ENCODE peak calls at places on chromosome 12, in eight cellular contexts. U is PC-9, F is hepatocyte, C is PC-3, Q is IMR-90, A is mammary epithelial cell, E is keratinocyte, J is H9. M is an unnamed sample. For H4K20me1, the result is how much of the 10 kb centered on the place peaks cover.

GRCh38 chr12:49041881-49042484 is 18.6 kb downstream of the KMT2D start:
- DNase-seq in Q (no peak), J (no peak), U (no peak), A (peak), E (no peak), C (peak), F (no peak), M (no peak)

GRCh38 chr12:128971802-128972201 is 118.5 kb downstream of the GLT1D1 start:
- DNase-seq in Q (no peak), E (no peak), U (no peak), J (no peak), F (no peak), C (no peak), A (no peak), M (peak)

GRCh38 chr12:27534765-27535161 is 10.8 kb downstream of the PPFIBP1 start:
- DNase-seq in E (no peak), Q (no peak), U (no peak), J (no peak), A (no peak), F (no peak), C (no peak), M (no peak)

GRCh38 chr12:116142936-116143882 is 134.3 kb downstream of the MED13L start:
- DNase-seq in Q (peak), U (no peak), A (peak), C (peak), F (no peak), E (no peak), J (no peak), M (no peak)

GRCh38 chr12:15446798-15447197 is 124.5 kb downstream of the PTPRO start:
- DNase-seq in C (peak), A (peak), J (no peak), U (no peak), Q (no peak), E (peak), F (no peak), M (no peak)

GRCh38 chr12:53561590-53561953 is 54.3 kb upstream of the NPFF start:
- DNase-seq in J (no peak), A (peak), Q (peak), F (peak), C (peak), U (peak), E (no peak), M (no peak)

GRCh38 chr12:67137256-67137655 is 131.9 kb upstream of the CAND1 start:
- DNase-seq in J (no peak), Q (no peak), A (peak), C (peak), F (no peak), U (no peak), E (no peak), M (no peak)

GRCh38 chr12:55927588-55928502 is at the start of gene PYM1:
- DNase-seq in F (peak), J (peak), C (peak), A (peak), Q (peak), E (peak), U (peak), M (peak)

GRCh38 chr12:47755655-47756562 is 2.8 kb downstream of the RAPGEF3 start:
- DNase-seq in J (no peak), A (no peak), U (no peak), E (no peak), C (no peak), F (no peak), Q (no peak), M (no peak)

GRCh38 chr12:115337693-115338543 is 653.9 kb upstream of the TBX3 start:
- DNase-seq in E (no peak), J (peak), A (peak), Q (peak), F (peak), C (peak), U (no peak), M (no peak)

GRCh38 chr12:94745562-94745961 is 95.2 kb upstream of the TMCC3 start:
- DNase-seq in J (no peak), U (no peak), A (no peak), E (no peak), C (no peak), Q (no peak), F (no peak), M (no peak)

GRCh38 chr12:51075390-51075789 is 8.0 kb downstream of the CSRNP2 start:
- DNase-seq in E (no peak), A (no peak), C (no peak), Q (no peak), J (no peak), F (no peak), U (no peak), M (no peak)

GRCh38 chr12:10381912-10382628 is 7.8 kb downstream of the KLRK1 start:
- DNase-seq in A (no peak), C (no peak), U (no peak), F (no peak), Q (no peak), J (no peak), E (no peak), M (no peak)

GRCh38 chr12:30988887-30989286 is 62.3 kb downstream of the TSPAN11 start:
- DNase-seq in Q (no peak), F (no peak), C (peak), E (no peak), J (no peak), A (no peak), U (no peak), M (no peak)

GRCh38 chr12:86312258-86312657 is 56.1 kb upstream of the MGAT4C start:
- DNase-seq in U (no peak), A (no peak), F (no peak), C (no peak), E (no peak), Q (no peak), J (no peak), M (no peak)

GRCh38 chr12:55820679-55821078 is 2.8 kb downstream of the ORMDL2 start:
- DNase-seq in J (no peak), C (peak), E (no peak), F (no peak), Q (no peak), U (no peak), A (no peak), M (peak)

GRCh38 chr12:88052686-88053085 is 23.5 kb upstream of the C12orf50 start:
- DNase-seq in Q (peak), J (peak), E (no peak), A (peak), U (peak), F (peak), C (peak), M (peak)

GRCh38 chr12:459050-459429 is 699 bp upstream of the B4GALNT3 start:
- DNase-seq in A (no peak), U (no peak), J (no peak), Q (no peak), F (no peak), C (no peak), E (no peak), M (no peak)

GRCh38 chr12:70994217-70994788 is 73.8 kb upstream of the PTPRR start:
- DNase-seq in F (no peak), E (no peak), C (peak), A (peak), U (no peak), J (no peak), Q (peak), M (no peak)

GRCh38 chr12:87975879-87976278 is 53.3 kb downstream of the C12orf50 start:
- DNase-seq in E (no peak), Q (no peak), U (no peak), J (no peak), C (no peak), A (no peak), F (no peak), M (no peak)

GRCh38 chr12:64634508-64635092 is 24.3 kb downstream of the RASSF3 start:
- DNase-seq in E (no peak), A (peak), Q (no peak), U (no peak), J (no peak), F (no peak), C (no peak), M (no peak)
- H4K20me1 ChIP-seq in E (under half), A (under half), Q (under half), U (under half), J (under half), F (under half), C (under half), M (under half)

GRCh38 chr12:120855823-120856589 is 48.2 kb downstream of the SPPL3 start:
- DNase-seq in C (no peak), F (no peak), E (no peak), U (no peak), Q (no peak), J (no peak), A (no peak), M (no peak)
- H4K20me1 ChIP-seq in C (under half), F (under half), E (under half), U (under half), Q (under half), J (under half), A (under half), M (under half)

GRCh38 chr12:113242018-113242418 is 20.8 kb downstream of the TPCN1 start:
- DNase-seq in E (no peak), C (peak), A (peak), J (no peak), Q (no peak), U (peak), F (no peak), M (no peak)

GRCh38 chr12:113239811-113240331 is 18.6 kb downstream of the TPCN1 start:
- DNase-seq in Q (no peak), A (no peak), U (no peak), E (no peak), C (no peak), J (no peak), F (peak), M (no peak)

GRCh38 chr12:113239288-113239771 is 18.1 kb downstream of the TPCN1 start:
- DNase-seq in A (peak), C (peak), F (no peak), Q (no peak), J (no peak), U (no peak), E (no peak), M (no peak)

GRCh38 chr12:113241191-113242017 is 20.1 kb downstream of the TPCN1 start:
- DNase-seq in F (peak), C (peak), E (peak), Q (peak), U (peak), J (peak), A (peak), M (no peak)

DNA sequence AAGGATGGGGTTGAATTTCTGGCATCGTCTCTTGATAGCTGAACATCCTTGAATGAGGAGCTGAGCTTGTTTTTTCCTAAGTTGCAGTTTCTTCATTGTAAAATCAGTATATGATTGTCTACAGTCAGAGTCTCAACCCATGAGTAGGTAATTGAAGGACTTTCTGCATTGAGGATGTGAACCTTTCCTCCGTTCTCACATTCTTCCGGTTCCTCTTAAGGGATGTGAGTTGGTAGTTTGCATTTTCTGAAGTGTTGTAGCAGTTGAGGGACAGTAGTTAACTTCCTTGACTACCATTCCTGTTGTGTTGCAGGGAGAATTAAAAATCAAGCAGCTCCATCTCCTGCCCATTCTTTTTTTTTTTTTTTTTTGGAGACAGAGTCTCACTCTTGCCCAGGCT is 19.1 kb downstream of the TPCN1 start:
- DNase-seq in E (no peak), A (no peak), Q (no peak), U (no peak), F (no peak), J (no peak), C (no peak), M (peak)
- H4K20me1 ChIP-seq in E (under half), A (under half), Q (under half), U (under half), F (under half), J (under half), C (under half), M (under half)

GRCh38 chr12:104743181-104743580 is 214.9 kb downstream of the SLC41A2 start:
- DNase-seq in A (no peak), U (no peak), F (no peak), Q (no peak), E (no peak), C (no peak), J (no peak), M (no peak)
- H4K20me1 ChIP-seq in A (under half), U (under half), F (under half), Q (under half), E (under half), C (under half), J (under half), M (under half)

GRCh38 chr12:132172619-132173018 is 28.4 kb downstream of the NOC4L start:
- DNase-seq in C (no peak), A (no peak), J (no peak), F (no peak), U (no peak), E (no peak), Q (no peak), M (no peak)

GRCh38 chr12:132174015-132174660 is 29.9 kb downstream of the NOC4L start:
- DNase-seq in U (no peak), Q (no peak), C (no peak), F (no peak), A (no peak), J (no peak), E (no peak), M (no peak)

GRCh38 chr12:132171968-132172521 is 27.8 kb downstream of the NOC4L start:
- DNase-seq in C (no peak), A (no peak), U (no peak), J (no peak), Q (no peak), E (no peak), F (no peak), M (no peak)

GRCh38 chr12:132174703-132175490 is 30.6 kb downstream of the NOC4L start:
- DNase-seq in A (no peak), C (peak), Q (no peak), E (no peak), F (no peak), J (no peak), U (no peak), M (no peak)

DNA sequence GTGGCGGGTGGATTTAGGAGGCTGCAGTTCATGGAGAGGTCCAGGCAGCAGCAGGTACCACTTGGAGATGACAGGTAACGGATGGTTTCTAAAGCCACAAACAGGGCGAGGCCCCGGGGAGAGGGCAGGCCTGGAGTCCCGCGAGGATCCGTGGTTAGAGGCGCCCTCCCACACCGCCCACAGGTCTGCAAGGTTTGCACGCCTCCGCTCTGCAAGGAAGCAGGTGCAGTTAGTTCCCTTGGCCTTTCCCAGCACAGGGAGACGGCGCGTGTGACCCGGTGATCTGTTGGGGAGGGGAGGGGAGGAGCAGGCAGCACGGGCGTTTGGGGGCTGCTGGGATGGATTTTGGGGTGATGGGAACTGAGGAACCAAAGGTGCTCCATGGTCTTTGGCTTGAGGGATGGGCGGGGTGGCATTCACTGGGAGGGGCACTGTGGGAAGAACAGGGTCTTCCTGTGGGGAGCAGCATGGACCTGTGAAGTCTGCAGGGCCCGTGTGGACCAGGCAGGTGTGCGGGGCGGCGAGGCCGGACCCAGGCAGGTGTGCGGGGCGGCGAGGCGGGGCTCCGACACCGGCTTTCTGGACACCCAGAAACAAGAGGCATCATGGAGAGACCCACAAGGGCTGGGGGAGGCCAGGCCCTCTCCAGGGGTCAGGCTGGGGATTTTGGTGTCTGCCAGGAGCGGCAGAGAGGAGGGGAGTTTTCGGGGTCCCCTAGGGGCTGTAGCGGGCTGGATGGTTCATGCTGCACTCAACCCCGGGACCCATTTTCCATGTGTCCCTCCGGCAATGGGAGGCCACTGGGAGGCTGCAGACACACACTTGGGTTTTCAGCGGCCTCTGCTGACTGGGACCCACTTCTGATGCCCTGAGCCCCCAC is 29.1 kb downstream of the NOC4L start:
- DNase-seq in U (no peak), E (no peak), J (no peak), C (no peak), A (no peak), Q (no peak), F (no peak), M (no peak)
- H4K20me1 ChIP-seq in U (under half), E (under half), J (under half), C (under half), A (under half), Q (under half), F (under half), M (under half)

GRCh38 chr12:11657511-11657910 is 8.0 kb downstream of the ETV6 start:
- DNase-seq in U (no peak), C (no peak), J (no peak), F (no peak), Q (no peak), A (no peak), E (no peak), M (no peak)
- H4K20me1 ChIP-seq in U (under half), C (under half), J (under half), F (under half), Q (half or more), A (under half), E (under half), M (under half)

DNA sequence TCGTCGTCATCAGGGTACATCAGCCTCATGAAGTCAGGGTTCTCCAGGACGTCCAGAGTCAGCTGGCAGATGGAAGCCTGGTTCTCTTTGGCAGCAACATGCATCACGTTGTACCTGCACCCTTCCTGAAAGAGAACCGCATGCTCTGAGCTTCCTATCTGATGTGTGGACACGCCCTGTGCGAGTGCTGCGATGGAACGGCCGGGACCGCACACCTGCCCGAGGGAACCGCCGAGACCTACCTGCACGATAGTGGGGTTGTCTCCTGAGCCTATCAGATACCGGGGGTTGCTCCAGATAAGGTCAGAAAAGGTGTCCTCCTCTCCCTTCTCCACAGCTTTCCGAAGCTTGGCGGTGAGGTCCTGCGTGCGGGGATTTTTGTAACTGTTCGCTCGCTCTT is 13.7 kb downstream of the ANKLE2 start:
- DNase-seq in J (no peak), E (no peak), A (no peak), U (no peak), C (no peak), F (no peak), Q (no peak), M (no peak)
- H4K20me1 ChIP-seq in J (under half), E (under half), A (under half), U (half or more), C (under half), F (under half), Q (half or more), M (under half)

DNA sequence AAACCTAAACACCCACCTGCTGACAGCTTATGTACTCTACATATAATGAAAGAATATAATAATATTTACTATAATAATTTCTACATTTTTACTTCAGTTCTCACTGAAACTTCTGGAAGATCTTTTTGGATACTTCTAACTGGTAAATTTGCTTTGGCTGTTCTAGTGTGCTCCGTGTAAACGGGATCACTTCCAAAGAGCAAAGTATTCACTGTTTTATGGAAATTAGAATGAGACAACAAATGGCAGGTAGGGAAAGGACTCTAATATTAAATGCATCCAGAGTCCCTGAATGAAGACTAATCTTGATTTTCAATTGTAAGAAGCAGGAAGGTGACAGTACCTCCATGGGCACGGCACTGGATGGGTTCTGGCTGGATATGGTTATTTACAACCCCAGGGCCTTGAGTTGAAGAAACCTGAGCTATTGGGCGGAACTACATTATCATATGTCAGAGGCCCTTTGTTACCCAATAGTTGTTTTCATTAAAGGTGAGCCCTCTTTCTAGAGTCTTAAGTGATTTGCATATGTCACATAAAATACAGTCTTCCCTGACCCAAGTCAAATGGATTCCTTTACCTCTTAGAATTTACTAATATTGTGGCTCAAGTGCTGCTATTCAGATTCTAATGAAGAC is 10.7 kb downstream of the ERP29 start:
- DNase-seq in U (no peak), J (no peak), Q (no peak), F (no peak), C (no peak), E (no peak), A (no peak), M (no peak)
- H4K20me1 ChIP-seq in U (under half), J (under half), Q (under half), F (under half), C (under half), E (under half), A (under half), M (under half)